ENCODE peak calls at places on chromosomes 6 and 20, in six cellular contexts. L is GM20000, Z is HFF-Myc, U is H9, M is astrocyte of the spinal cord, P is uterus. O is an unnamed sample.

GRCh38 chr6:13427838-13428527 is 59.4 kb downstream of the GFOD1 start:
- DNase-seq in L (peak), Z (no peak), U (peak), M (no peak), P (no peak), O (peak)

GRCh38 chr6:10555625-10556309 is 34.6 kb downstream of the GCNT2 start:
- DNase-seq in L (no peak), Z (peak), U (peak), M (peak), P (peak), O (no peak)

GRCh38 chr6:100136590-100136989 is 142.6 kb upstream of the MCHR2 start:
- DNase-seq in L (no peak), Z (no peak), U (no peak), M (no peak), P (no peak), O (no peak)

GRCh38 chr6:4402477-4402976 is 267.2 kb upstream of the ECI2 start:
- DNase-seq in L (no peak), Z (peak), U (no peak), M (peak), P (no peak), O (no peak)

GRCh38 chr6:156582509-156582992 is 194.6 kb upstream of the ARID1B start:
- DNase-seq in L (no peak), Z (no peak), U (no peak), M (no peak), P (no peak), O (no peak)

GRCh38 chr6:46186583-46186982 is 15.8 kb upstream of the ENPP5 start:
- DNase-seq in L (no peak), Z (no peak), U (no peak), M (no peak), P (no peak), O (no peak)

GRCh38 chr6:10403385-10404106 is 11.3 kb downstream of the TFAP2A start:
- DNase-seq in L (no peak), Z (peak), U (no peak), M (no peak), P (no peak), O (peak)

GRCh38 chr6:38337819-38338465 is 301.8 kb downstream of the BTBD9 start:
- DNase-seq in L (no peak), Z (no peak), U (no peak), M (peak), P (no peak), O (no peak)

GRCh38 chr6:168377481-168377850 is 57.9 kb upstream of the DACT2 start:
- DNase-seq in L (no peak), Z (no peak), U (no peak), M (no peak), P (peak), O (no peak)

GRCh38 chr6:159094444-159095252 is 49.9 kb upstream of the TAGAP start:
- DNase-seq in L (peak), Z (no peak), U (no peak), M (no peak), P (no peak), O (peak)

GRCh38 chr20:4135385-4136077 is 120.2 kb upstream of the RNF24 start:
- DNase-seq in L (no peak), Z (peak), U (peak), M (peak), P (peak), O (no peak)

GRCh38 chr6:122214605-122215318 is 184.7 kb upstream of the HSF2 start:
- DNase-seq in L (no peak), Z (no peak), U (no peak), M (no peak), P (no peak), O (no peak)

GRCh38 chr20:41466836-41467619 is 100.4 kb upstream of the EMILIN3 start:
- DNase-seq in L (no peak), Z (no peak), U (no peak), M (no peak), P (no peak), O (no peak)
- TF ChIP-seq CTCF in L (no peak), Z (no peak), U (peak), M (no peak), P (no peak), O (no peak)

GRCh38 chr6:20841806-20842205 is 307.5 kb downstream of the CDKAL1 start:
- DNase-seq in L (no peak), Z (no peak), U (no peak), M (no peak), P (no peak), O (no peak)
- TF ChIP-seq CTCF in L (no peak), Z (no peak), U (no peak), M (no peak), P (no peak), O (no peak)

GRCh38 chr6:142155895-142156757 is 9.1 kb downstream of the VTA1 start:
- DNase-seq in L (no peak), Z (no peak), U (peak), M (peak), P (no peak), O (no peak)
- TF ChIP-seq CTCF in L (no peak), Z (no peak), U (peak), M (peak), P (no peak), O (no peak)

DNA sequence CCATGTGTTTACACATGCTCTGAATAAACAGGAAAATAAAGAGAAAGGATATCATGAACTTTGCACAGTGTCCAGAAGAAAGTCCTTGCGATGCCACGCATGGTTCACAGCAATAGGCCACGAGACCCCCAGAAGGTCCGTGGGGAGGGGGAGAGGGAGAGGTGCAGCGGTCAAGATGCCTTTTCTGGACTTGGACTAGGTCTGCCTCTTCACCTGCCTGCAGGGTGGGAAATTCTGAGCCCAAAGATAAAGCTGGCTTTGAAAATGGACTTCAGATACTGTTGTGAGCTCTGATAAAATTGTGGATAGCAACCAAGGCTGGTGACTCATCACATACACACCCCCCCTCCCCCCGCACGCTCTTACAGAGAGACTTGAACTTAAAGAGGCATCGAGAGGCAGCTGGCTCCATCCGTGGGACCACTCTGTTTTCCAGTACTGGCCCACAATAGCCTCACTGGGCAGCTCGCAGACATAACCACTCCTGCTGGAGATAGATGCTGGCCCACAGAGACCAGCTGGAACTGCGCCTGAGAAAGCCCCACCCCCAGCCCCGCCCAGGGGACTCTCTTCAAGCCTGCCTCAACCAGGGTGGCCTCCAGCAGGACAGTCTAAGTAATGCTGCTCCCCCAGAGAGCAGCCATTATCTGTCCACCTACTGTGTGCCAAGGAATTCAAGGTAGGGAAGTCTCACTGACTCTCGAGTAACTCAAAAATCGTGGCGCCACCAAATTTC is 21.2 kb upstream of the NFATC2 start:
- DNase-seq in L (no peak), Z (peak), U (peak), M (peak), P (peak), O (no peak)
- TF ChIP-seq CTCF in L (no peak), Z (peak), U (peak), M (no peak), P (no peak), O (no peak)

DNA sequence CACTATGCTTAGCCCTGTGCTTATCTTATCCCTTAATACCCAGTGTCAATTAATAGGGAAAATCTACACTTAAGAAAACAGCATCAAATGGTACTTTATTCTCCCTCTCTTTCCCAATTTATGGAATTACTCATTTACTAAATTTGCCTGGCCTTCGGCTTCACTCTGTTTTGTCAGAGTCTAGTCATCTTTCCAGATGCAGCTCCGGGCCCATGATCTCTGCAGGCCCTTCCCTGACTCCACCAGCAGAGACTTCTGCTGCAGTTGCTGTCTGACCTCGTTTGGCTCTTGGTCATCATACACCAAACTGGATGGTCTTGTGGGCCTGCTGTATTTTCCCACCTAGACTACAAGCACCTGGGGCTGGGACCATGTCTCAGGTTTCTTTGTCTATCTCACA is 27.4 kb downstream of the MRS2 start:
- DNase-seq in L (no peak), Z (no peak), U (no peak), M (no peak), P (no peak), O (no peak)
- TF ChIP-seq CTCF in L (no peak), Z (no peak), U (no peak), M (no peak), P (no peak), O (no peak)

DNA sequence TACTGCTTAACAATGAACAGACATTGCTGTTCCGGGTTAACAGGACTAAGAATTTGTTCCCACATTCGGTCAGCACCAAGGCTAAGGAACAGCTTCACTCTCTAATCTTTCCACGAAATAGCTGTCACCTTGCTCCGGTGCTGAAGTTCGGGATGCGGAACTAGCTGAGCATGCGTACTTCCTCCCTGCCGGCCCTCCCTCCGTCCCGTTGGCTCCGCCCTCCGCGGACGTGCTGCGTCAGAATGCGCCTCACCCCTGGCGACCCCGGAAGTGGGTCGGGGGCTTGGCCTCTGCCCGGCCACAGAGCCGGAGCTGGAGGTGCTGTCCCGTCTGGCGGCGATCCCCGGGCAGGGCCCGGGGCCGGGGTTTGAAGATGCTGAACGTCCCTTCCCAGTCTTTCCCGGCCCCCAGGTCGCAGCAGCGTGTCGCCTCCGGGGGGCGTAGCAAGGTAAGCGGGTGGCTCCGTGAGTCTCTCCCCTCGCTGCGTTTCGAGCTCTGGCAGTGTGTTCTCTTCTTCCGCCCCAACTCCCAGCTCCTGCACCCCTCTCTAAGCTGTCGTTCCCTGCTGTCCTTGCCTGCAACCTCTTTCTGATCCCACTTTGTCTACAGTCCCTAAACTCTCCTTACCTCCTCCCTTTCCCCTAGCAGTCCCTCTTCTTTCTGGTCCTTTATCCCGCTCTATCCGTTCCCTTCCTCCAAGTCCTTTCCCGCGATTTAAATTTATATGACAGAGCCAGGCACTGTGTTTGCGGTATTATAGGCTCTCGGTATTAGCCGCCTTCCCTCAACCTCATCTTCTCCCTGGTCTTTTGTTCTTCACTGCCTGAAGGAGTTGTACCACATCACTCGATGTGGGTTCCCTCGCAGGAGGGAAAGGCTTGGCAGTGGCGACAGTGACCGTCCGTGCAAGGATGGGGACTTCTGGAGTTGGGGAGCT is at the start of gene CYB5R4:
- DNase-seq in L (peak), Z (peak), U (peak), M (peak), P (peak), O (peak)
- TF ChIP-seq CTCF in L (peak), Z (peak), U (peak), M (peak), P (peak), O (no peak)

DNA sequence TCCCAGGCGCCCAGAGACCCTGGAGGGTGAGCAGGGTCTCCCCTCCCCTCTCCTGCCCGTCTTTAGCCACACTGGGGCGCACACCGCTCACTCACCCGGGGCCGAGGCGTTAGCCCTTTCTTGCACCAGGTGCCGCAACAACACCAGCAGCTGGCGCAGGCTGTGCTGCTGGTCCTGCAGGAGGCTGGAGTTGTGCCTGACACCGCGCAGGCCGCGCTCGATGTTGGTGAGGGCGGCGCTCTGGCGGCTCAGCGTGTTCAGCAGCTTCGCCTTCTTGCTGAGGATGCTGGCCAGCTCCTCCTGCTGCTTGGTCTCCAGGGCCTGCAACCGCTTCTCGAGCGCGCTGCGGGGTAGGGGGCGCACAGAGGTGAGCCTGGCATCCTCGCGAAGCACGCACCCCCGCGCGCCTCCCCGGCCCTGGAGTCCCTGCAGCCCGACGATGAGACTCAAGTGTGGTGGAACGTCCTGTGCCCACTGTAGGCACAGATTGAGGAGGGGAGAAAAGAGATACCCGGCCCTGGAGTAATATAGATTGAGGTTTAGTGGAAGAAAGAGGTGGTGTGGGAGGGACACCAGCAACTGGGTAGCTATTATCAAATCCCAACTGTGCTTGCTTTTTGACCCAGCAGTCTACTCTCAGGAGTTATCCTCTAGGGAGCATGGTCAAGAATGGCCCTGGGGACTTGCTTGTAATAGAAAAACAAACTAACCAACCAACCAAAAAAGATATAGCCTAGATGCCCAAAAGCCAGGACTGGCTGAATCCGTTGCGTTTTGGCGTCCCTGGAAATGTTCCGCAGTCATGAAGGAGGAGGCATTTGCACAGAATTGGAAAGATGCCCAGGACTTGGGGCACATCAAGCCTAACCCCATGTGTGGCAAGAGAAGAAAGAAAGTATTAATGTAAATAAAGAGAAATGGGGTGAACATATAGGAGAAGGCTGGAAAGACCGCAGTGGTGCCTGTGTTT is 30.9 kb downstream of the ANGPT4 start:
- DNase-seq in L (no peak), Z (no peak), U (peak), M (peak), P (no peak), O (no peak)
- TF ChIP-seq CTCF in L (no peak), Z (no peak), U (peak), M (peak), P (no peak), O (no peak)

GRCh38 chr6:99111590-99111989 is 163.8 kb upstream of the FBXL4 start:
- DNase-seq in L (no peak), Z (no peak), U (no peak), M (no peak), P (no peak), O (no peak)

GRCh38 chr6:99119109-99120031 is 171.6 kb upstream of the FBXL4 start:
- DNase-seq in L (peak), Z (peak), U (peak), M (peak), P (no peak), O (peak)

GRCh38 chr6:99110004-99110403 is 162.3 kb upstream of the FBXL4 start:
- DNase-seq in L (no peak), Z (no peak), U (no peak), M (no peak), P (no peak), O (no peak)

GRCh38 chr6:99114769-99115406 is 167.1 kb upstream of the FBXL4 start:
- DNase-seq in L (no peak), Z (no peak), U (no peak), M (no peak), P (no peak), O (no peak)
- TF ChIP-seq CTCF in L (no peak), Z (no peak), U (no peak), M (no peak), P (no peak), O (no peak)